ENCODE peak calls at places on chromosome 1, in five cellular contexts. Z is activated naive CD4-positive, alpha-beta T cell treated with anti-CD3 and anti-CD28 coated beads for 36 hours; Y is transverse colon; B is endothelial cell; T is RPMI8226. L is an unnamed sample.

GRCh38 chr1:197618065-197618464 is 157.2 kb downstream of the DENND1B start:
- DNase-seq in B (no peak), Y (no peak), T (no peak), Z (no peak), L (no peak)

GRCh38 chr1:40593449-40594186 is 62.2 kb downstream of the ZNF684 start:
- DNase-seq in Z (no peak), T (peak), B (no peak), Y (no peak), L (no peak)

GRCh38 chr1:9322845-9323244 is 30.2 kb downstream of the SPSB1 start:
- DNase-seq in B (no peak), T (no peak), Z (no peak), Y (no peak), L (no peak)

GRCh38 chr1:115400891-115401290 is 62.8 kb upstream of the NGF start:
- DNase-seq in Y (no peak), B (no peak), T (no peak), Z (no peak), L (no peak)

GRCh38 chr1:180231506-180232420 is 1.7 kb downstream of the LHX4 start:
- DNase-seq in B (no peak), Z (peak), T (peak), Y (no peak), L (peak)

GRCh38 chr1:204885790-204886189 is 15.1 kb downstream of the NFASC start:
- DNase-seq in T (no peak), Y (no peak), Z (no peak), B (no peak), L (no peak)

GRCh38 chr1:5768014-5768413 is 224.2 kb downstream of the NPHP4 start:
- DNase-seq in Z (no peak), B (peak), T (no peak), Y (no peak), L (no peak)

GRCh38 chr1:43464840-43465693 is 11.3 kb upstream of the HYI start:
- DNase-seq in B (no peak), Z (no peak), T (no peak), Y (no peak), L (peak)

GRCh38 chr1:109925159-109925990 is 14.7 kb downstream of the CSF1 start:
- DNase-seq in B (no peak), Z (no peak), Y (no peak), T (no peak), L (no peak)

L was measured in cerebellar cortex.